ENCODE peak calls at places on chromosomes 5 and 9, in eight cellular contexts. X is activated naive CD8-positive, alpha-beta T cell treated with anti-CD3 and anti-CD28 coated beads, Interleukin-2, amount 50 U/mL, for 24 hours; D is occipital lobe; W is NCI-H146; R is hippocampal formation; G is central memory CD4-positive, alpha-beta T cell; Z is A172; P is HT-29. V is an unnamed sample.

GRCh38 chr5:149113669-149114068 is 27.6 kb upstream of the ABLIM3 start:
- DNase-seq in G (no peak), P (peak), X (no peak), Z (peak), W (no peak), D (no peak), R (no peak), V (no peak)

GRCh38 chr9:77063645-77064285 is 44.3 kb downstream of the FOXB2 start:
- DNase-seq in R (no peak), Z (peak), X (no peak), D (no peak), G (no peak), W (peak), P (peak), V (no peak)

GRCh38 chr9:84917366-84918063 is 248.0 kb downstream of the NTRK2 start:
- DNase-seq in D (peak), Z (no peak), G (no peak), W (peak), R (peak), X (no peak), P (no peak), V (no peak)

GRCh38 chr5:41402845-41403244 is 107.6 kb downstream of the PLCXD3 start:
- DNase-seq in D (no peak), X (no peak), W (no peak), G (no peak), R (no peak), Z (no peak), P (no peak), V (no peak)

GRCh38 chr9:128026255-128027165 is 40.6 kb downstream of the NAIF1 start:
- DNase-seq in R (no peak), D (no peak), X (peak), G (peak), P (no peak), W (no peak), Z (no peak), V (peak)

GRCh38 chr5:77367733-77368132 is 124.4 kb downstream of the WDR41 start:
- DNase-seq in G (no peak), P (no peak), D (no peak), X (peak), Z (peak), W (no peak), R (no peak), V (no peak)

GRCh38 chr5:14528926-14529325 is 52.7 kb upstream of the OTULINL start:
- DNase-seq in P (peak), D (no peak), Z (no peak), X (no peak), R (no peak), W (no peak), G (no peak), V (no peak)

GRCh38 chr9:99114846-99115500 is 10.1 kb downstream of the TGFBR1 start:
- DNase-seq in Z (no peak), D (no peak), P (no peak), X (no peak), R (no peak), G (no peak), W (no peak), V (no peak)

GRCh38 chr9:88932766-88933165 is 58.5 kb upstream of the S1PR3 start:
- DNase-seq in W (no peak), D (no peak), G (no peak), Z (no peak), X (no peak), P (peak), R (no peak), V (no peak)

GRCh38 chr5:10760033-10760975 is 730 bp downstream of the DAP start:
- DNase-seq in P (peak), X (peak), G (no peak), W (peak), Z (peak), D (peak), R (peak), V (no peak)

GRCh38 chr9:12816656-12817101 is 41.9 kb downstream of the LURAP1L start:
- DNase-seq in W (peak), G (no peak), R (no peak), D (no peak), X (no peak), P (peak), Z (no peak), V (no peak)

GRCh38 chr5:56330167-56330566 is 97.0 kb upstream of the ANKRD55 start:
- DNase-seq in R (peak), D (no peak), P (no peak), W (no peak), Z (no peak), G (no peak), X (no peak), V (no peak)